ENCODE peak calls at places on chromosomes 11 and 22, in eight cellular contexts. I is stimulated activated CD4-positive, alpha-beta T cell treated with anti-CD3 and anti-CD28 coated beads, TNF-alpha, amount 100 ng/mL, for 48 hours; K is chondrocyte; U is AG04449; F is Calu3; P is RPMI7951; R is HFFc6; N is activated CD4-positive, alpha-beta memory T cell treated with anti-CD3 and anti-CD28 coated beads, Interleukin-2, amount 10 ng/mL, durations not matched to agents 7 days and 5 days. M is an unnamed sample.

GRCh38 chr11:92453055-92453454 is 228.4 kb downstream of the FAT3 start:
- DNase-seq in I (no peak), K (no peak), U (peak), F (no peak), P (peak), R (peak), N (no peak), M (no peak)

GRCh38 chr11:65588199-65589054 is 7.2 kb downstream of the KCNK7 start:
- DNase-seq in I (peak), K (no peak), U (no peak), F (peak), P (no peak), R (peak), N (peak), M (no peak)

GRCh38 chr11:113628912-113629311 is 77.2 kb downstream of the TMPRSS5 start:
- DNase-seq in I (no peak), K (no peak), U (no peak), F (no peak), P (no peak), R (no peak), N (no peak), M (no peak)

GRCh38 chr22:38032681-38033521 is 24.3 kb upstream of the PICK1 start:
- DNase-seq in I (no peak), K (no peak), U (no peak), F (no peak), P (peak), R (peak), N (no peak), M (no peak)

GRCh38 chr11:122682464-122682863 is 26.9 kb downstream of the UBASH3B start:
- DNase-seq in I (no peak), K (no peak), U (no peak), F (no peak), P (no peak), R (no peak), N (no peak), M (no peak)

GRCh38 chr11:57598831-57599155 is 1.3 kb downstream of the SERPING1 start:
- DNase-seq in I (no peak), K (no peak), U (no peak), F (no peak), P (no peak), R (no peak), N (no peak), M (no peak)

GRCh38 chr11:77191823-77192495 is 63.9 kb downstream of the MYO7A start:
- DNase-seq in I (peak), K (no peak), U (no peak), F (peak), P (peak), R (no peak), N (peak), M (no peak)

GRCh38 chr11:116386118-116386699 is 386.6 kb downstream of the BUD13 start:
- DNase-seq in I (no peak), K (no peak), U (no peak), F (no peak), P (no peak), R (no peak), N (no peak), M (no peak)

GRCh38 chr11:74636633-74637184 is 44.3 kb downstream of the POLD3 start:
- DNase-seq in I (no peak), K (no peak), U (peak), F (no peak), P (peak), R (peak), N (no peak), M (no peak)

GRCh38 chr11:130409618-130410388 is 18.6 kb downstream of the ADAMTS8 start:
- DNase-seq in I (no peak), K (no peak), U (no peak), F (no peak), P (peak), R (no peak), N (no peak), M (no peak)

M was measured in left cardiac atrium.